ENCODE peak calls at places on chromosomes 4 and X, in eight cellular contexts. B is activated effector memory CD4-positive, alpha-beta T cell treated with Interleukin-2 at 50 U/mL for 16 hours; R is LHCN-M2; T is NCI-H460; I is omental fat pad; H is stimulated activated CD8-positive, alpha-beta memory T cell treated with anti-CD3 and anti-CD28 coated beads, Interleukin-4, amount 100 ng/mL, for 4 hours; L is GM19239; P is NCI-H1105. J is an unnamed sample.

GRCh38 chr4:16626945-16627344 is 271.5 kb downstream of the LDB2 start:
- DNase-seq in P (no peak), B (no peak), L (no peak), R (no peak), H (no peak), I (peak; percentile 31), T (no peak), J (peak; percentile 92)

GRCh38 chrX:65601530-65602281 is 65.7 kb upstream of the MSN start:
- DNase-seq in B (peak; percentile 22), R (peak; percentile 72), T (peak; percentile 81), L (no peak), H (no peak), P (no peak), I (no peak), J (peak; percentile 74)

GRCh38 chr4:26094911-26095310 is 180.9 kb downstream of the SMIM20 start:
- DNase-seq in I (no peak), B (no peak), T (no peak), H (no peak), P (no peak), L (no peak), R (peak; percentile 41), J (no peak)

GRCh38 chr4:54683616-54684346 is 26.0 kb downstream of the KIT start:
- DNase-seq in B (peak; percentile 25), L (no peak), H (no peak), R (peak; percentile 19), I (no peak), P (no peak), T (peak; percentile 6), J (no peak)

GRCh38 chr4:118225521-118225920 is 127.3 kb downstream of the PRSS12 start:
- DNase-seq in R (no peak), L (no peak), P (no peak), T (no peak), B (no peak), H (no peak), I (no peak), J (no peak)

GRCh38 chr4:147727476-147728028 is 4.3 kb upstream of the ARHGAP10 start:
- DNase-seq in T (no peak), I (no peak), B (no peak), H (no peak), P (no peak), R (no peak), L (no peak), J (no peak)

GRCh38 chrX:18883961-18884765 is 99.8 kb downstream of the PHKA2 start:
- DNase-seq in H (no peak), I (no peak), T (no peak), L (no peak), P (no peak), R (no peak), B (no peak), J (no peak)

GRCh38 chrX:120015145-120016067 is 62.1 kb downstream of the RHOXF2B start:
- DNase-seq in I (no peak), H (no peak), L (no peak), R (no peak), T (no peak), B (no peak), P (no peak), J (no peak)

GRCh38 chrX:1661048-1661921 is 46.4 kb downstream of the ASMT start:
- DNase-seq in B (no peak), T (peak; percentile 18), P (no peak), I (no peak), L (no peak), R (no peak), H (peak; percentile 84), J (no peak)

GRCh38 chrX:47384502-47384901 is 14.1 kb downstream of the ZNF157 start:
- DNase-seq in P (peak; percentile 61), L (peak; percentile 10), T (peak; percentile 50), H (peak; percentile 43), B (peak; percentile 48), R (peak; percentile 40), I (peak; percentile 32), J (peak; percentile 78)

GRCh38 chrX:77436271-77436670 is 10.9 kb upstream of the FGF16 start:
- DNase-seq in B (no peak), R (peak; percentile 50), L (no peak), I (no peak), T (no peak), P (no peak), H (no peak), J (no peak)

GRCh38 chr4:90060039-90060438 is 67.2 kb upstream of the CCSER1 start:
- DNase-seq in P (no peak), L (no peak), T (no peak), R (no peak), H (no peak), B (no peak), I (no peak), J (no peak)

GRCh38 chrX:10001496-10001895 is 34.3 kb downstream of the CLDN34 start:
- DNase-seq in H (no peak), R (no peak), P (no peak), T (no peak), B (no peak), I (no peak), L (no peak), J (peak; percentile 24)

GRCh38 chr4:8279321-8280157 is 10.0 kb downstream of the HTRA3 start:
- DNase-seq in T (no peak), R (no peak), H (no peak), P (no peak), I (no peak), B (no peak), L (no peak), J (no peak)

GRCh38 chrX:119539872-119540271 is 25.3 kb downstream of the STEEP1 start:
- DNase-seq in I (no peak), P (no peak), B (no peak), L (no peak), T (no peak), R (no peak), H (no peak), J (no peak)

GRCh38 chrX:124217289-124218251 is 114.9 kb upstream of the TEX13D start:
- DNase-seq in B (peak; percentile 53), R (no peak), L (peak; percentile 15), P (no peak), H (no peak), T (peak; percentile 3), I (no peak), J (no peak)

GRCh38 chr4:87298362-87298761 is 24.3 kb downstream of the HSD17B13 start:
- DNase-seq in B (no peak), L (no peak), R (no peak), I (no peak), P (no peak), T (no peak), H (no peak), J (no peak)

GRCh38 chrX:121455890-121456289 is 408.5 kb downstream of the GLUD2 start:
- DNase-seq in T (no peak), H (no peak), L (no peak), B (no peak), R (no peak), I (no peak), P (no peak), J (no peak)

GRCh38 chr4:153026947-153027346 is 90.8 kb downstream of the FHDC1 start:
- DNase-seq in R (no peak), B (no peak), L (no peak), T (no peak), H (no peak), P (no peak), I (no peak), J (no peak)

GRCh38 chrX:43970528-43970927 is 2.7 kb downstream of the NDP start:
- DNase-seq in R (peak; percentile 66), L (no peak), H (no peak), T (no peak), I (no peak), P (no peak), B (no peak), J (peak; percentile 3)

GRCh38 chr4:125322363-125322730 is 7.6 kb downstream of the FAT4 start:
- DNase-seq in I (no peak), H (no peak), R (peak; percentile 81), P (no peak), B (no peak), L (no peak), T (no peak), J (peak; percentile 80)

GRCh38 chrX:67700607-67701006 is 156.8 kb downstream of the AR start:
- DNase-seq in B (no peak), R (no peak), I (no peak), P (no peak), L (no peak), T (no peak), H (no peak), J (no peak)

GRCh38 chrX:35166023-35166422 is 223.4 kb downstream of the FAM47B start:
- DNase-seq in I (no peak), P (no peak), L (no peak), H (no peak), T (no peak), B (no peak), R (peak; percentile 10), J (no peak)

GRCh38 chr4:53068755-53069154 is 206.6 kb downstream of the RASL11B start:
- DNase-seq in T (no peak), B (no peak), R (no peak), H (no peak), I (no peak), L (no peak), P (no peak), J (no peak)

GRCh38 chr4:122480023-122480422 is 23.5 kb upstream of the IL2 start:
- DNase-seq in P (no peak), I (no peak), R (no peak), L (no peak), T (no peak), H (no peak), B (no peak), J (no peak)

GRCh38 chrX:63330681-63331080 is 20.5 kb downstream of the SPIN4 start:
- DNase-seq in T (no peak), B (no peak), P (no peak), I (no peak), H (no peak), R (peak; percentile 19), L (no peak), J (no peak)

GRCh38 chr4:101724093-101724492 is 66.4 kb upstream of the BANK1 start:
- DNase-seq in B (no peak), R (no peak), T (no peak), L (no peak), H (no peak), I (no peak), P (no peak), J (no peak)

GRCh38 chrX:138858438-138858837 is 146.9 kb upstream of the FGF13 start:
- DNase-seq in R (peak; percentile 90), T (peak; percentile 32), L (no peak), H (no peak), B (no peak), P (no peak), I (no peak), J (no peak)

GRCh38 chr4:8152090-8152864 is 6.3 kb downstream of the ABLIM2 start:
- DNase-seq in T (no peak), B (no peak), P (no peak), I (no peak), R (no peak), L (no peak), H (no peak), J (no peak)

GRCh38 chr4:97235516-97235915 is 907.8 kb downstream of the STPG2 start:
- DNase-seq in T (no peak), L (no peak), H (no peak), R (no peak), B (no peak), I (no peak), P (no peak), J (no peak)

GRCh38 chr4:142005519-142005918 is 369.1 kb downstream of the IL15 start:
- DNase-seq in T (no peak), B (no peak), P (no peak), I (no peak), L (no peak), R (no peak), H (no peak), J (no peak)

GRCh38 chrX:104173841-104174240 is 7.6 kb downstream of the FAM199X start:
- DNase-seq in L (no peak), H (no peak), T (no peak), R (no peak), P (no peak), B (no peak), I (no peak), J (no peak)

GRCh38 chr4:113616443-113616842 is 145.1 kb downstream of the CAMK2D start:
- DNase-seq in H (no peak), P (no peak), L (no peak), I (no peak), T (no peak), B (no peak), R (peak; percentile 55), J (no peak)

GRCh38 chr4:76212851-76213414 is 691 bp downstream of the SCARB2 start:
- DNase-seq in R (peak; percentile 35), I (no peak), P (no peak), T (no peak), B (peak; percentile 22), L (no peak), H (no peak), J (peak; percentile 57)